ENCODE peak calls at places on chromosomes 13 and 19, in seven cellular contexts. K is progenitor cell of endocrine pancreas; M is fibroblast of lung; P is foreskin fibroblast; H is osteocyte; F is CD4-positive, alpha-beta T cell; V is fibroblast of pulmonary artery. L is an unnamed sample.
A peak's percentile ranks its signal among the peaks of the same experiment; 100 is the strongest.

GRCh38 chr19:1133471-1133929 is 29.7 kb downstream of the GPX4 start:
- DNase-seq in K (no peak), P (no peak), H (no peak), M (no peak), V (no peak), F (peak; percentile 61), L (no peak)

GRCh38 chr19:56170261-56170660 is 5.5 kb upstream of the GALP start:
- DNase-seq in P (no peak), F (no peak), V (peak; percentile 22), H (no peak), K (no peak), M (no peak), L (peak; percentile 50)

GRCh38 chr19:5881543-5882299 is 11.4 kb upstream of the FUT5 start:
- DNase-seq in V (no peak), M (no peak), P (no peak), H (no peak), F (no peak), K (no peak), L (no peak)

GRCh38 chr13:37446503-37446902 is 152.1 kb downstream of the POSTN start:
- DNase-seq in V (peak; percentile 90), P (peak; percentile 95), F (no peak), K (no peak), H (no peak), M (peak; percentile 91), L (peak; percentile 94)

GRCh38 chr13:42056585-42056984 is 8.1 kb downstream of the DGKH start:
- DNase-seq in K (no peak), P (no peak), V (no peak), H (no peak), F (no peak), M (no peak), L (no peak)

GRCh38 chr19:30449673-30450072 is 77.5 kb downstream of the ZNF536 start:
- DNase-seq in K (no peak), M (no peak), V (no peak), P (peak; percentile 8), H (no peak), F (no peak), L (no peak)

GRCh38 chr19:9848761-9849160 is 13.6 kb downstream of the PIN1 start:
- DNase-seq in V (no peak), F (no peak), K (no peak), M (no peak), P (no peak), H (no peak), L (no peak)

GRCh38 chr13:23679214-23679613 is 109.0 kb downstream of the TNFRSF19 start:
- DNase-seq in V (peak; percentile 77), M (peak; percentile 60), F (no peak), H (no peak), P (peak; percentile 67), K (no peak), L (peak; percentile 72)

GRCh38 chr19:48634424-48635262 is 2.5 kb downstream of the DBP start:
- DNase-seq in P (peak; percentile 98), K (peak; percentile 86), H (peak; percentile 97), F (peak; percentile 91), M (peak; percentile 95), V (peak; percentile 97), L (peak; percentile 95)

GRCh38 chr13:60121288-60121687 is 42.4 kb downstream of the DIAPH3 start:
- DNase-seq in P (no peak), K (no peak), F (no peak), M (no peak), V (no peak), H (no peak), L (no peak)

GRCh38 chr19:35673121-35673804 is 6.9 kb downstream of the UPK1A start:
- DNase-seq in M (peak; percentile 18), K (no peak), H (no peak), P (peak; percentile 73), F (peak; percentile 12), V (peak; percentile 40), L (peak; percentile 33)

GRCh38 chr13:90105276-90105675 is 1242.2 kb upstream of the MIR17HG start:
- DNase-seq in V (peak; percentile 33), P (peak; percentile 3), F (no peak), H (no peak), K (no peak), M (peak; percentile 12), L (peak; percentile 59)

GRCh38 chr19:19606021-19606420 is 12.5 kb downstream of the PBX4 start:
- DNase-seq in F (peak; percentile 42), K (no peak), H (no peak), M (no peak), V (no peak), P (no peak), L (no peak)

GRCh38 chr19:43152217-43152616 is 34.1 kb downstream of the PSG5 start:
- DNase-seq in H (no peak), K (no peak), M (no peak), F (no peak), P (no peak), V (peak; percentile 5), L (no peak)

GRCh38 chr13:34863360-34864135 is 78.5 kb upstream of the NBEA start:
- DNase-seq in H (no peak), P (peak; percentile 92), V (peak; percentile 72), K (no peak), M (peak; percentile 74), F (no peak), L (peak; percentile 69)

DNA sequence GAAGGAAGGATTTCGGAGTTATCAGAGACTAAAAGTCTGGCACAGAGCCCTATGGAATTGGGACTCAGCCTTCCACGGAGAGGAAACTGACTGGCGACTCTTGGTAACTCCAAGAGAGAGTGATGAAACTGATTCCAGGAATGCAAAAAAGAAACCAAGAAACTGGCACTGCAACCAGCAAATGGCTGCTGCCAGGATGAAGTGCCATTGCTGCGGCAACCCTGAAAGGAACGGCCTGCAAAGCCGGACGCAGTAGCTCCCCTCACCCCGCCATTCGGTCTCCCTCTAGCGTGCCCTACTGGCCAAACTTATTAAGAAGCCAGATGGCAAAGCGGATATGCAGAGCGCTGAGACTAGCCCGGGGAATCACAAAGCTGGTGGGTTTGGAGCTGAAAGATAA is 236.0 kb downstream of the PCDH9 start:
- DNase-seq in F (no peak), V (peak; percentile 79), K (peak; percentile 49), M (peak; percentile 80), P (peak; percentile 67), H (peak; percentile 85), L (peak; percentile 86)
- TF ChIP-seq CTCF in F (no peak), V (peak; percentile 77), K (peak; percentile 75), M (peak; percentile 76), P (peak; percentile 44), H (peak; percentile 53), L (peak; percentile 84)

GRCh38 chr19:15260939-15261338 is 28.7 kb upstream of the EPHX3 start:
- DNase-seq in V (peak; percentile 33), F (no peak), K (no peak), P (peak; percentile 30), M (no peak), H (no peak), L (no peak)
- TF ChIP-seq CTCF in V (peak; percentile 28), F (no peak), K (peak; percentile 39), P (no peak), M (peak; percentile 29), H (peak; percentile 55), L (peak; percentile 40)

GRCh38 chr19:41545547-41545946 is 30.4 kb upstream of the CEACAM21 start:
- DNase-seq in V (no peak), P (no peak), H (no peak), F (no peak), M (no peak), K (no peak), L (no peak)

GRCh38 chr19:41548954-41549688 is 26.8 kb upstream of the CEACAM21 start:
- DNase-seq in M (no peak), F (peak; percentile 78), P (no peak), H (no peak), K (no peak), V (no peak), L (no peak)

GRCh38 chr19:41547569-41547968 is 28.4 kb upstream of the CEACAM21 start:
- DNase-seq in H (no peak), P (no peak), M (no peak), V (no peak), F (no peak), K (no peak), L (no peak)

GRCh38 chr19:41546386-41546789 is 29.6 kb upstream of the CEACAM21 start:
- DNase-seq in K (no peak), H (no peak), M (no peak), P (no peak), F (no peak), V (no peak), L (no peak)

DNA sequence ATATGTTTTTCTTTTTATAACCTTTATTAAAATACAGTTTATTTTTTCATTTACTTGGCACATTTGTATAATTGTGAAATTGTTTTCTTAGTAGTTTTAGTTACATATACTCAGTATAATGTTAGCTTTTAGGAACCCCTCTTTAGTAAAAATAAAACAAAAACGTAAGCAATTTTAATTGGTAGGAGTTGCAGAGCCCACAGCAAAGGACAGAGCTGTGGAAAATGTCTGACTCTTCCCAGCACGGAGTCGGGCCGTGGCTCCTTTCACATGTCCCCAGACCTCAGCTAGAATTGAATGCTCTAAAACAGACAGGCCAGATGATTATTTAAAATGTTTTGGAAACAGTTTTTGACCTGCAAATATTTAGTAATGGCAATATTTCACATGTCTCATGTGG is 27.9 kb upstream of the CEACAM21 start:
- DNase-seq in H (no peak), M (no peak), F (no peak), V (no peak), K (no peak), P (no peak), L (no peak)
- TF ChIP-seq CTCF in H (no peak), M (no peak), F (no peak), V (no peak), K (no peak), P (no peak), L (no peak)

GRCh38 chr13:112007191-112007590 is 59.8 kb upstream of the SOX1 start:
- DNase-seq in H (no peak), M (no peak), P (no peak), F (no peak), K (no peak), V (no peak), L (no peak)
- TF ChIP-seq CTCF in H (no peak), M (no peak), P (no peak), F (no peak), K (no peak), V (no peak), L (no peak)

DNA sequence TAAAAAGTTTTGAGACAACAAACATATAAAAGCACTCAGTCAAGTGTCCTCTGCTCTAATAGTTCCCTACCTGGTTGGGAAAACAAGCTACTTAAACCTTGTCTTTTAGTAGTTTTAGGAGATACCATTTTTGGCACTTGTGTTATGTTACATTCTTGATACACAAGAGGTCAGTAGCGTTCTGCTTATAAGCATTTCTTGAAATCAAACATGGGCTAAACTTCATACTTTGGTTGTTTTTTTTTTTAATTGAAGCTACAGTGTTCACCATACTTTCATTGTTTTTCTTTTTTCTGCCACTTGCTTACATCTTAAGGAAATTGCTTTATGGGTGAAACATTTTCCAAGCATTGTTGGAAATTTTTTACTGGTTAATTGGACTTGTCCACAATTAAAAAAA is 12.9 kb downstream of the NHLRC3 start:
- DNase-seq in H (no peak), P (peak; percentile 50), M (peak; percentile 65), F (no peak), K (no peak), V (peak; percentile 67), L (peak; percentile 59)
- TF ChIP-seq CTCF in H (peak; percentile 62), P (peak; percentile 40), M (peak; percentile 42), F (peak; percentile 50), K (peak; percentile 63), V (peak; percentile 49), L (peak; percentile 39)

GRCh38 chr19:18541992-18542935 is 1.1 kb downstream of the FKBP8 start:
- DNase-seq in M (no peak), V (no peak), K (no peak), P (peak; percentile 28), H (no peak), F (no peak), L (no peak)
- TF ChIP-seq CTCF in M (no peak), V (no peak), K (no peak), P (no peak), H (no peak), F (no peak), L (no peak)